ENCODE peak calls at places on chromosomes 4 and X, in eight cellular contexts. One of them, this sample, is unnamed.

GRCh38 chr4:153374471-153374870 is 30.0 kb downstream of the MND1 start:
- DNase-seq in HTR-8/SVneo: no peak
- DNase-seq in NCI-H2171 treated with DMSO at 0.1 percent for 48 hours: no peak
- DNase-seq in amniotic epithelial cell: no peak
- DNase-seq in Right ventricle myocardium superior: no peak
- DNase-seq in memory B cell: no peak
- DNase-seq in cardiac septum: no peak
- DNase-seq in Peyer's patch: no peak
- DNase-seq in this sample: no peak

GRCh38 chr4:57077550-57078311 is 32.5 kb downstream of the IGFBP7 start:
- DNase-seq in HTR-8/SVneo: no peak
- DNase-seq in NCI-H2171 treated with DMSO at 0.1 percent for 48 hours: no peak
- DNase-seq in amniotic epithelial cell: peak; percentile 84
- DNase-seq in Right ventricle myocardium superior: no peak
- DNase-seq in memory B cell: no peak
- DNase-seq in cardiac septum: no peak
- DNase-seq in Peyer's patch: no peak
- DNase-seq in this sample: no peak

GRCh38 chr4:65805936-65806335 is 135.6 kb upstream of the EPHA5 start:
- DNase-seq in HTR-8/SVneo: no peak
- DNase-seq in NCI-H2171 treated with DMSO at 0.1 percent for 48 hours: no peak
- DNase-seq in amniotic epithelial cell: no peak
- DNase-seq in Right ventricle myocardium superior: no peak
- DNase-seq in memory B cell: no peak
- DNase-seq in cardiac septum: no peak
- DNase-seq in Peyer's patch: no peak
- DNase-seq in this sample: no peak

GRCh38 chr4:7822858-7823257 is 116.8 kb downstream of the AFAP1 start:
- DNase-seq in HTR-8/SVneo: no peak
- DNase-seq in NCI-H2171 treated with DMSO at 0.1 percent for 48 hours: no peak
- DNase-seq in amniotic epithelial cell: no peak
- DNase-seq in Right ventricle myocardium superior: no peak
- DNase-seq in memory B cell: no peak
- DNase-seq in cardiac septum: no peak
- DNase-seq in Peyer's patch: no peak
- DNase-seq in this sample: no peak

GRCh38 chrX:30795981-30796958 is 92.8 kb downstream of the TAB3 start:
- DNase-seq in HTR-8/SVneo: no peak
- DNase-seq in NCI-H2171 treated with DMSO at 0.1 percent for 48 hours: no peak
- DNase-seq in amniotic epithelial cell: no peak
- DNase-seq in Right ventricle myocardium superior: no peak
- DNase-seq in memory B cell: no peak
- DNase-seq in cardiac septum: peak; percentile 56
- DNase-seq in Peyer's patch: no peak
- DNase-seq in this sample: no peak

GRCh38 chrX:37349131-37350033 is at the start of gene PRRG1:
- DNase-seq in HTR-8/SVneo: peak; percentile 51
- DNase-seq in NCI-H2171 treated with DMSO at 0.1 percent for 48 hours: peak; percentile 72
- DNase-seq in amniotic epithelial cell: peak; percentile 81
- DNase-seq in Right ventricle myocardium superior: peak; percentile 87
- DNase-seq in memory B cell: no peak
- DNase-seq in cardiac septum: peak; percentile 88
- DNase-seq in Peyer's patch: no peak
- DNase-seq in this sample: peak; percentile 92

GRCh38 chr4:181971411-181971810 is 271.8 kb upstream of the TENM3 start:
- DNase-seq in HTR-8/SVneo: no peak
- DNase-seq in NCI-H2171 treated with DMSO at 0.1 percent for 48 hours: no peak
- DNase-seq in amniotic epithelial cell: peak; percentile 41
- DNase-seq in Right ventricle myocardium superior: no peak
- DNase-seq in memory B cell: no peak
- DNase-seq in cardiac septum: no peak
- DNase-seq in Peyer's patch: no peak
- DNase-seq in this sample: no peak

GRCh38 chr4:41611881-41612871 is 74.2 kb downstream of the LIMCH1 start:
- DNase-seq in HTR-8/SVneo: no peak
- DNase-seq in NCI-H2171 treated with DMSO at 0.1 percent for 48 hours: no peak
- DNase-seq in amniotic epithelial cell: peak; percentile 60
- DNase-seq in Right ventricle myocardium superior: peak; percentile 79
- DNase-seq in memory B cell: no peak
- DNase-seq in cardiac septum: no peak
- DNase-seq in Peyer's patch: no peak
- DNase-seq in this sample: peak; percentile 91

GRCh38 chr4:156805696-156806095 is 165.9 kb downstream of the PDGFC start:
- DNase-seq in HTR-8/SVneo: no peak
- DNase-seq in NCI-H2171 treated with DMSO at 0.1 percent for 48 hours: peak; percentile 86
- DNase-seq in amniotic epithelial cell: no peak
- DNase-seq in Right ventricle myocardium superior: no peak
- DNase-seq in memory B cell: no peak
- DNase-seq in cardiac septum: no peak
- DNase-seq in Peyer's patch: no peak
- DNase-seq in this sample: no peak

GRCh38 chr4:171880136-171880535 is 66.9 kb downstream of the GALNTL6 start:
- DNase-seq in HTR-8/SVneo: peak; percentile 59
- DNase-seq in NCI-H2171 treated with DMSO at 0.1 percent for 48 hours: no peak
- DNase-seq in amniotic epithelial cell: peak; percentile 98
- DNase-seq in Right ventricle myocardium superior: no peak
- DNase-seq in memory B cell: no peak
- DNase-seq in cardiac septum: no peak
- DNase-seq in Peyer's patch: no peak
- DNase-seq in this sample: no peak

GRCh38 chr4:74794341-74794801 is at the start of gene BTC:
- DNase-seq in HTR-8/SVneo: peak; percentile 18
- DNase-seq in NCI-H2171 treated with DMSO at 0.1 percent for 48 hours: peak; percentile 11
- DNase-seq in amniotic epithelial cell: no peak
- DNase-seq in Right ventricle myocardium superior: peak; percentile 44
- DNase-seq in memory B cell: no peak
- DNase-seq in cardiac septum: peak; percentile 74
- DNase-seq in Peyer's patch: no peak
- DNase-seq in this sample: peak; percentile 78

GRCh38 chr4:7924570-7924969 is 15.1 kb downstream of the AFAP1 start:
- DNase-seq in HTR-8/SVneo: no peak
- DNase-seq in NCI-H2171 treated with DMSO at 0.1 percent for 48 hours: no peak
- DNase-seq in amniotic epithelial cell: no peak
- DNase-seq in Right ventricle myocardium superior: no peak
- DNase-seq in memory B cell: no peak
- DNase-seq in cardiac septum: no peak
- DNase-seq in Peyer's patch: no peak
- DNase-seq in this sample: no peak

GRCh38 chrX:72021975-72022374 is 109.7 kb downstream of the RTL5 start:
- DNase-seq in HTR-8/SVneo: no peak
- DNase-seq in NCI-H2171 treated with DMSO at 0.1 percent for 48 hours: no peak
- DNase-seq in amniotic epithelial cell: no peak
- DNase-seq in Right ventricle myocardium superior: no peak
- DNase-seq in memory B cell: no peak
- DNase-seq in cardiac septum: no peak
- DNase-seq in Peyer's patch: no peak
- DNase-seq in this sample: peak; percentile 28

GRCh38 chr4:72951628-72952027 is 117.9 kb downstream of the COX18 start:
- DNase-seq in HTR-8/SVneo: no peak
- DNase-seq in NCI-H2171 treated with DMSO at 0.1 percent for 48 hours: no peak
- DNase-seq in amniotic epithelial cell: peak; percentile 37
- DNase-seq in Right ventricle myocardium superior: no peak
- DNase-seq in memory B cell: no peak
- DNase-seq in cardiac septum: no peak
- DNase-seq in Peyer's patch: no peak
- DNase-seq in this sample: no peak

GRCh38 chrX:8848921-8849320 is 47.7 kb upstream of the FAM9A start:
- DNase-seq in HTR-8/SVneo: no peak
- DNase-seq in NCI-H2171 treated with DMSO at 0.1 percent for 48 hours: no peak
- DNase-seq in amniotic epithelial cell: peak; percentile 65
- DNase-seq in Right ventricle myocardium superior: no peak
- DNase-seq in memory B cell: no peak
- DNase-seq in cardiac septum: no peak
- DNase-seq in Peyer's patch: no peak
- DNase-seq in this sample: no peak

GRCh38 chr4:59664771-59665170 is 1535.4 kb upstream of the ADGRL3 start:
- DNase-seq in HTR-8/SVneo: no peak
- DNase-seq in NCI-H2171 treated with DMSO at 0.1 percent for 48 hours: no peak
- DNase-seq in amniotic epithelial cell: no peak
- DNase-seq in Right ventricle myocardium superior: no peak
- DNase-seq in memory B cell: no peak
- DNase-seq in cardiac septum: no peak
- DNase-seq in Peyer's patch: no peak
- DNase-seq in this sample: no peak

GRCh38 chr4:165982934-165983333 is 109.9 kb downstream of the TLL1 start:
- DNase-seq in HTR-8/SVneo: no peak
- DNase-seq in NCI-H2171 treated with DMSO at 0.1 percent for 48 hours: no peak
- DNase-seq in amniotic epithelial cell: no peak
- DNase-seq in Right ventricle myocardium superior: no peak
- DNase-seq in memory B cell: no peak
- DNase-seq in cardiac septum: no peak
- DNase-seq in Peyer's patch: no peak
- DNase-seq in this sample: no peak

GRCh38 chr4:3767569-3768288 is 1.5 kb downstream of the ADRA2C start:
- DNase-seq in HTR-8/SVneo: no peak
- DNase-seq in NCI-H2171 treated with DMSO at 0.1 percent for 48 hours: no peak
- DNase-seq in amniotic epithelial cell: no peak
- DNase-seq in Right ventricle myocardium superior: no peak
- DNase-seq in memory B cell: no peak
- DNase-seq in cardiac septum: no peak
- DNase-seq in Peyer's patch: no peak
- DNase-seq in this sample: no peak

GRCh38 chr4:76302856-76303438 is 3.6 kb upstream of the STBD1 start:
- DNase-seq in HTR-8/SVneo: no peak
- DNase-seq in NCI-H2171 treated with DMSO at 0.1 percent for 48 hours: no peak
- DNase-seq in amniotic epithelial cell: peak; percentile 78
- DNase-seq in Right ventricle myocardium superior: no peak
- DNase-seq in memory B cell: no peak
- DNase-seq in cardiac septum: no peak
- DNase-seq in Peyer's patch: no peak
- DNase-seq in this sample: no peak

GRCh38 chrX:68920541-68920940 is 91.7 kb downstream of the EFNB1 start:
- DNase-seq in HTR-8/SVneo: no peak
- DNase-seq in NCI-H2171 treated with DMSO at 0.1 percent for 48 hours: no peak
- DNase-seq in amniotic epithelial cell: no peak
- DNase-seq in Right ventricle myocardium superior: no peak
- DNase-seq in memory B cell: no peak
- DNase-seq in cardiac septum: no peak
- DNase-seq in Peyer's patch: no peak
- DNase-seq in this sample: no peak

GRCh38 chr4:135050086-135050717 is 848.6 kb upstream of the PABPC4L start:
- DNase-seq in HTR-8/SVneo: no peak
- DNase-seq in NCI-H2171 treated with DMSO at 0.1 percent for 48 hours: no peak
- DNase-seq in amniotic epithelial cell: peak; percentile 47
- DNase-seq in Right ventricle myocardium superior: no peak
- DNase-seq in memory B cell: no peak
- DNase-seq in cardiac septum: no peak
- DNase-seq in Peyer's patch: no peak
- DNase-seq in this sample: no peak

GRCh38 chr4:21749936-21750335 is 198.6 kb downstream of the KCNIP4 start:
- DNase-seq in HTR-8/SVneo: no peak
- DNase-seq in NCI-H2171 treated with DMSO at 0.1 percent for 48 hours: no peak
- DNase-seq in amniotic epithelial cell: peak; percentile 37
- DNase-seq in Right ventricle myocardium superior: no peak
- DNase-seq in memory B cell: no peak
- DNase-seq in cardiac septum: no peak
- DNase-seq in Peyer's patch: no peak
- DNase-seq in this sample: no peak

GRCh38 chr4:154779362-154779947 is 1.6 kb upstream of the RBM46 start:
- DNase-seq in HTR-8/SVneo: peak; percentile 7
- DNase-seq in NCI-H2171 treated with DMSO at 0.1 percent for 48 hours: no peak
- DNase-seq in amniotic epithelial cell: peak; percentile 42
- DNase-seq in Right ventricle myocardium superior: no peak
- DNase-seq in memory B cell: no peak
- DNase-seq in cardiac septum: no peak
- DNase-seq in Peyer's patch: no peak
- DNase-seq in this sample: no peak

GRCh38 chr4:39565925-39566630 is 38.8 kb upstream of the UGDH start:
- DNase-seq in HTR-8/SVneo: peak; percentile 41
- DNase-seq in NCI-H2171 treated with DMSO at 0.1 percent for 48 hours: no peak
- DNase-seq in amniotic epithelial cell: peak; percentile 95
- DNase-seq in Right ventricle myocardium superior: no peak
- DNase-seq in memory B cell: no peak
- DNase-seq in cardiac septum: no peak
- DNase-seq in Peyer's patch: no peak
- DNase-seq in this sample: no peak

GRCh38 chrX:154366666-154367055 is 7.8 kb downstream of the FLNA start:
- DNase-seq in HTR-8/SVneo: no peak
- DNase-seq in NCI-H2171 treated with DMSO at 0.1 percent for 48 hours: no peak
- DNase-seq in amniotic epithelial cell: no peak
- DNase-seq in Right ventricle myocardium superior: peak; percentile 74
- DNase-seq in memory B cell: no peak
- DNase-seq in cardiac septum: no peak
- DNase-seq in Peyer's patch: no peak
- DNase-seq in this sample: no peak

GRCh38 chrX:23662853-23663252 is 4.4 kb upstream of the PRDX4 start:
- DNase-seq in HTR-8/SVneo: no peak
- DNase-seq in NCI-H2171 treated with DMSO at 0.1 percent for 48 hours: no peak
- DNase-seq in amniotic epithelial cell: peak; percentile 90
- DNase-seq in Right ventricle myocardium superior: no peak
- DNase-seq in memory B cell: no peak
- DNase-seq in cardiac septum: no peak
- DNase-seq in Peyer's patch: no peak
- DNase-seq in this sample: no peak

GRCh38 chr4:146514651-146515379 is 6.9 kb downstream of the SLC10A7 start:
- DNase-seq in HTR-8/SVneo: no peak
- DNase-seq in NCI-H2171 treated with DMSO at 0.1 percent for 48 hours: no peak
- DNase-seq in amniotic epithelial cell: no peak
- DNase-seq in Right ventricle myocardium superior: no peak
- DNase-seq in memory B cell: no peak
- DNase-seq in cardiac septum: no peak
- DNase-seq in Peyer's patch: no peak
- DNase-seq in this sample: no peak

GRCh38 chr4:91373546-91373945 is 930.2 kb upstream of the GRID2 start:
- DNase-seq in HTR-8/SVneo: no peak
- DNase-seq in NCI-H2171 treated with DMSO at 0.1 percent for 48 hours: no peak
- DNase-seq in amniotic epithelial cell: no peak
- DNase-seq in Right ventricle myocardium superior: no peak
- DNase-seq in memory B cell: no peak
- DNase-seq in cardiac septum: no peak
- DNase-seq in Peyer's patch: no peak
- DNase-seq in this sample: no peak

GRCh38 chr4:68927165-68927564 is 24.4 kb downstream of the UGT2A3 start:
- DNase-seq in HTR-8/SVneo: no peak
- DNase-seq in NCI-H2171 treated with DMSO at 0.1 percent for 48 hours: no peak
- DNase-seq in amniotic epithelial cell: peak; percentile 59
- DNase-seq in Right ventricle myocardium superior: no peak
- DNase-seq in memory B cell: no peak
- DNase-seq in cardiac septum: no peak
- DNase-seq in Peyer's patch: no peak
- DNase-seq in this sample: no peak

GRCh38 chrX:148499638-148500427 is 584 bp upstream of the AFF2 start:
- DNase-seq in HTR-8/SVneo: no peak
- DNase-seq in NCI-H2171 treated with DMSO at 0.1 percent for 48 hours: no peak
- DNase-seq in amniotic epithelial cell: no peak
- DNase-seq in Right ventricle myocardium superior: no peak
- DNase-seq in memory B cell: no peak
- DNase-seq in cardiac septum: no peak
- DNase-seq in Peyer's patch: no peak
- DNase-seq in this sample: peak; percentile 50

GRCh38 chrX:55135171-55135570 is 46.4 kb downstream of the PAGE2 start:
- DNase-seq in HTR-8/SVneo: peak; percentile 2
- DNase-seq in NCI-H2171 treated with DMSO at 0.1 percent for 48 hours: no peak
- DNase-seq in amniotic epithelial cell: peak; percentile 35
- DNase-seq in Right ventricle myocardium superior: peak; percentile 42
- DNase-seq in memory B cell: no peak
- DNase-seq in cardiac septum: no peak
- DNase-seq in Peyer's patch: peak; percentile 17
- DNase-seq in this sample: no peak

GRCh38 chr4:19051751-19052296 is 1030.3 kb upstream of the LCORL start:
- DNase-seq in HTR-8/SVneo: no peak
- DNase-seq in NCI-H2171 treated with DMSO at 0.1 percent for 48 hours: no peak
- DNase-seq in amniotic epithelial cell: peak; percentile 39
- DNase-seq in Right ventricle myocardium superior: no peak
- DNase-seq in memory B cell: no peak
- DNase-seq in cardiac septum: no peak
- DNase-seq in Peyer's patch: no peak
- DNase-seq in this sample: no peak